ENCODE peak calls at places on chromosomes 2 and 18, in nine cellular contexts. U, W, H, R, N, Z, L, T and V are unnamed samples.

GRCh38 chr2:234843411-234843810 is 108.4 kb upstream of the SH3BP4 start:
- DNase-seq in T (no peak), N (no peak), W (no peak), Z (no peak), U (no peak), H (no peak), R (no peak), L (no peak), V (no peak)

GRCh38 chr2:131394147-131394931 is 30.4 kb upstream of the RAB6D start:
- DNase-seq in W (no peak), U (peak; percentile 50), R (no peak), L (no peak), Z (peak; percentile 66), T (no peak), N (no peak), H (no peak), V (no peak)

GRCh38 chr2:18626256-18626668 is 36.9 kb upstream of the NT5C1B start:
- DNase-seq in N (no peak), W (no peak), R (no peak), Z (no peak), T (no peak), H (no peak), L (no peak), U (no peak), V (no peak)

GRCh38 chr2:165558832-165559231 is 89.3 kb downstream of the CSRNP3 start:
- DNase-seq in L (no peak), T (no peak), R (no peak), N (no peak), U (no peak), H (no peak), Z (no peak), W (no peak), V (no peak)

GRCh38 chr18:34002130-34002529 is 222.6 kb downstream of the NOL4 start:
- DNase-seq in U (no peak), T (no peak), H (no peak), N (no peak), L (no peak), R (no peak), Z (no peak), W (no peak), V (no peak)

GRCh38 chr18:4203525-4203924 is 251.6 kb downstream of the DLGAP1 start:
- DNase-seq in W (no peak), N (no peak), L (no peak), R (no peak), H (no peak), Z (no peak), U (no peak), T (no peak), V (no peak)

GRCh38 chr2:9984861-9985480 is 33.5 kb downstream of the GRHL1 start:
- DNase-seq in W (no peak), U (no peak), R (no peak), H (no peak), T (no peak), L (no peak), Z (no peak), N (no peak), V (no peak)

GRCh38 chr2:219612605-219613286 is 14.7 kb upstream of the SLC4A3 start:
- DNase-seq in R (no peak), W (no peak), T (no peak), H (no peak), L (no peak), U (no peak), N (no peak), Z (peak; percentile 22), V (peak; percentile 34)

GRCh38 chr2:18922276-18922675 is 332.9 kb upstream of the NT5C1B start:
- DNase-seq in T (no peak), W (no peak), N (no peak), Z (no peak), H (no peak), R (no peak), U (no peak), L (no peak), V (no peak)

GRCh38 chr18:79139206-79139605 is 70.0 kb downstream of the ATP9B start:
- DNase-seq in N (no peak), H (no peak), L (no peak), T (no peak), Z (no peak), W (no peak), U (no peak), R (no peak), V (no peak)

GRCh38 chr18:26549103-26549485 is 741 bp upstream of the KCTD1 start:
- DNase-seq in N (peak; percentile 69), W (peak; percentile 57), T (peak; percentile 22), U (no peak), R (peak; percentile 15), H (no peak), L (no peak), Z (peak; percentile 38), V (peak; percentile 30)

GRCh38 chr2:160207804-160208661 is 8.0 kb upstream of the ITGB6 start:
- DNase-seq in L (peak; percentile 49), N (peak; percentile 66), W (peak; percentile 96), R (peak; percentile 34), T (peak; percentile 85), U (no peak), Z (peak; percentile 88), H (no peak), V (peak; percentile 82)
- TF ChIP-seq EP300 in L (no peak), N (peak; percentile 85), W (peak; percentile 29), R (peak; percentile 33), T (no peak), U (no peak), Z (no peak), H (no peak), V (no peak)

GRCh38 chr2:43452318-43452731 is 143.5 kb downstream of the THADA start:
- DNase-seq in U (no peak), Z (no peak), W (no peak), N (no peak), T (no peak), H (no peak), R (no peak), L (no peak), V (no peak)
- H3K4me3 ChIP-seq in U (no peak overlapping the region), Z (no peak overlapping the region), W (no peak overlapping the region), N (no peak overlapping the region), T (no peak overlapping the region), H (no peak overlapping the region), R (no peak overlapping the region), L (no peak overlapping the region), V (no peak overlapping the region)

GRCh38 chr18:30970201-30970816 is 72.2 kb downstream of the DSC3 start:
- DNase-seq in L (no peak), H (no peak), Z (no peak), N (no peak), W (peak; percentile 44), U (no peak), R (no peak), T (no peak), V (no peak)
- TF ChIP-seq EP300 in L (no peak), H (no peak), Z (no peak), N (no peak), W (no peak), U (no peak), R (no peak), T (no peak), V (no peak)

GRCh38 chr2:2852015-2852777 is 521.1 kb upstream of the MYT1L start:
- DNase-seq in W (no peak), L (no peak), T (no peak), U (no peak), R (no peak), H (no peak), N (no peak), Z (no peak), V (no peak)
- H3K4me3 ChIP-seq in W (no peak overlapping the region), L (no peak overlapping the region), T (no peak overlapping the region), U (no peak overlapping the region), R (no peak overlapping the region), H (no peak overlapping the region), N (no peak overlapping the region), Z (no peak overlapping the region), V (no peak overlapping the region)

GRCh38 chr2:68926782-68927181 is 25.9 kb downstream of the GKN2 start:
- DNase-seq in R (no peak), H (no peak), L (no peak), W (no peak), N (no peak), U (no peak), Z (no peak), T (no peak), V (no peak)
- TF ChIP-seq EP300 in R (no peak), H (no peak), L (no peak), W (no peak), N (no peak), U (no peak), Z (no peak), T (no peak), V (no peak)

GRCh38 chr2:190336420-190336819 is 7.0 kb upstream of the INPP1 start:
- DNase-seq in N (no peak), T (no peak), U (no peak), Z (no peak), R (no peak), H (no peak), W (no peak), L (no peak), V (no peak)

GRCh38 chr2:190335225-190335559 is 8.2 kb upstream of the INPP1 start:
- DNase-seq in N (no peak), W (peak; percentile 37), Z (no peak), U (no peak), T (no peak), H (no peak), R (no peak), L (no peak), V (no peak)

GRCh38 chr2:190333395-190333794 is 10.0 kb upstream of the INPP1 start:
- DNase-seq in L (no peak), R (no peak), U (no peak), W (no peak), H (no peak), N (no peak), T (no peak), Z (no peak), V (no peak)

GRCh38 chr2:190333928-190334327 is 9.5 kb upstream of the INPP1 start:
- DNase-seq in T (no peak), N (no peak), L (no peak), Z (no peak), U (no peak), R (no peak), H (no peak), W (no peak), V (no peak)

GRCh38 chr2:190334479-190335224 is 8.7 kb upstream of the INPP1 start:
- DNase-seq in T (no peak), L (no peak), U (peak; percentile 19), W (peak; percentile 71), H (no peak), Z (no peak), R (no peak), N (no peak), V (no peak)
- H3K4me3 ChIP-seq in T (peak overlapping the region; percentile 18), L (no peak overlapping the region), U (peak overlapping the region; percentile 31), W (peak overlapping the region; percentile 24), H (no peak overlapping the region), Z (no peak overlapping the region), R (no peak overlapping the region), N (no peak overlapping the region), V (no peak overlapping the region)